ENCODE peak calls at places on chromosomes 2 and 18, in six cellular contexts. O is HFFc6, W is GM12892, Y is germinal center, Q is SK-N-DZ, S is globus pallidus. B is an unnamed sample.

GRCh38 chr2:217899231-217900009 is 103.4 kb downstream of the TNS1 start:
- DNase-seq in S (no peak), W (peak), Y (peak), O (peak), Q (no peak), B (peak)

GRCh38 chr18:47251289-47252120 is at the start of gene SKOR2:
- DNase-seq in O (no peak), Q (no peak), W (no peak), S (no peak), Y (no peak), B (no peak)

GRCh38 chr2:232333361-232334135 is 45.0 kb upstream of the ALPP start:
- DNase-seq in Q (no peak), W (no peak), S (no peak), O (no peak), Y (no peak), B (no peak)

GRCh38 chr2:174117951-174118930 is 130.1 kb downstream of the OLA1 start:
- DNase-seq in Q (no peak), O (peak), S (no peak), W (no peak), Y (no peak), B (no peak)

GRCh38 chr2:88654714-88655113 is 27.4 kb upstream of the EIF2AK3 start:
- DNase-seq in W (no peak), Y (no peak), O (peak), Q (no peak), S (no peak), B (no peak)

GRCh38 chr2:38274286-38275276 is 102.5 kb downstream of the ATL2 start:
- DNase-seq in Y (peak), Q (peak), W (peak), S (peak), O (peak), B (peak)

GRCh38 chr2:112141623-112142001 is 3.4 kb downstream of the FBLN7 start:
- DNase-seq in Q (no peak), O (no peak), S (no peak), Y (no peak), W (no peak), B (no peak)

GRCh38 chr2:39523308-39524044 is 86.4 kb upstream of the MAP4K3 start:
- DNase-seq in S (no peak), Q (no peak), Y (no peak), W (no peak), O (peak), B (no peak)

GRCh38 chr2:7795358-7796199 is 878.4 kb downstream of the RNF144A start:
- DNase-seq in O (no peak), W (no peak), S (no peak), Q (no peak), Y (no peak), B (no peak)

GRCh38 chr2:217399288-217399687 is 539.4 kb upstream of the TNP1 start:
- DNase-seq in O (peak), W (no peak), S (no peak), Y (no peak), Q (no peak), B (no peak)

GRCh38 chr2:157822533-157822932 is 53.6 kb downstream of the ACVR1 start:
- DNase-seq in W (no peak), S (no peak), O (no peak), Q (no peak), Y (no peak), B (no peak)

GRCh38 chr2:98355881-98356280 is 9.6 kb downstream of the CNGA3 start:
- DNase-seq in W (no peak), O (peak), S (no peak), Q (no peak), Y (no peak), B (no peak)

GRCh38 chr2:237695201-237695780 is 67.9 kb downstream of the LRRFIP1 start:
- DNase-seq in O (peak), Y (no peak), W (no peak), S (no peak), Q (no peak), B (no peak)

GRCh38 chr2:26456701-26457224 is 21.2 kb downstream of the OTOF start:
- DNase-seq in Q (no peak), S (no peak), W (no peak), Y (no peak), O (no peak), B (no peak)

B was measured in GM19239.